ENCODE peak calls at places on chromosomes 3 and 15, in seven cellular contexts. K is HCT116, Y is A549, U is endothelial cell of umbilical vein, X is SK-N-SH, M is H1, O is GM12878. W is an unnamed sample.
A peak's percentile ranks its signal among the peaks of the same experiment; 100 is the strongest.

GRCh38 chr3:128548426-128549282 is 55.7 kb upstream of the GATA2 start:
- DNase-seq in X (no peak), O (no peak), M (no peak), K (no peak), Y (no peak), U (peak; percentile 73), W (no peak)

GRCh38 chr15:66290518-66290917 is 2.9 kb upstream of the DIS3L start:
- DNase-seq in K (no peak), M (no peak), O (no peak), Y (no peak), U (no peak), X (no peak), W (no peak)

GRCh38 chr3:170689218-170689874 is 103.5 kb upstream of the SLC7A14 start:
- DNase-seq in Y (peak; percentile 10), K (peak; percentile 16), X (peak; percentile 4), U (peak; percentile 62), M (peak; percentile 51), O (no peak), W (no peak)

GRCh38 chr3:58025824-58026579 is 17.8 kb downstream of the FLNB start:
- DNase-seq in O (no peak), M (no peak), X (peak; percentile 49), U (peak; percentile 79), K (no peak), Y (no peak), W (no peak)

GRCh38 chr3:15708882-15709677 is 88.7 kb downstream of the ANKRD28 start:
- DNase-seq in O (no peak), Y (no peak), X (no peak), M (no peak), U (peak; percentile 39), K (no peak), W (peak; percentile 70)

GRCh38 chr15:63583027-63583426 is 14.2 kb upstream of the FBXL22 start:
- DNase-seq in O (no peak), U (no peak), X (no peak), M (no peak), K (no peak), Y (no peak), W (no peak)

GRCh38 chr3:55405436-55405835 is 81.7 kb downstream of the WNT5A start:
- DNase-seq in O (no peak), Y (no peak), M (peak; percentile 85), K (no peak), U (no peak), X (peak; percentile 2), W (peak; percentile 25)

GRCh38 chr3:143121240-143122088 is 1.9 kb downstream of the CHST2 start:
- DNase-seq in M (peak; percentile 82), U (peak; percentile 53), X (peak; percentile 60), Y (peak; percentile 9), O (no peak), K (no peak), W (peak; percentile 85)

GRCh38 chr3:86991840-86992430 is 986 bp upstream of the VGLL3 start:
- DNase-seq in Y (no peak), K (no peak), X (no peak), U (no peak), O (no peak), M (no peak), W (no peak)

GRCh38 chr3:176521531-176522175 is 675.6 kb downstream of the TBL1XR1 start:
- DNase-seq in M (no peak), O (no peak), U (peak; percentile 4), Y (no peak), X (no peak), K (no peak), W (no peak)

GRCh38 chr3:8490079-8490552 is 11.5 kb upstream of the LMCD1 start:
- DNase-seq in Y (peak; percentile 38), O (no peak), M (no peak), U (no peak), X (no peak), K (no peak), W (no peak)

GRCh38 chr15:70200003-70200410 is 102.3 kb upstream of the TLE3 start:
- DNase-seq in X (no peak), U (no peak), Y (no peak), K (no peak), O (no peak), M (no peak), W (no peak)

GRCh38 chr3:84830476-84830875 is 128.3 kb upstream of the CADM2 start:
- DNase-seq in K (no peak), X (no peak), O (no peak), U (no peak), M (no peak), Y (no peak), W (no peak)

GRCh38 chr15:67717776-67718175 is 107.5 kb upstream of the SKOR1 start:
- DNase-seq in Y (no peak), X (no peak), M (no peak), U (no peak), K (no peak), O (no peak), W (no peak)

GRCh38 chr3:186413615-186414415 is 51.8 kb upstream of the DGKG start:
- DNase-seq in Y (no peak), K (no peak), X (peak; percentile 30), M (peak; percentile 62), O (peak; percentile 17), U (no peak), W (peak; percentile 56)

GRCh38 chr3:38730281-38730680 is 80.8 kb upstream of the SCN5A start:
- DNase-seq in X (no peak), U (peak; percentile 63), Y (no peak), M (no peak), K (no peak), O (no peak), W (no peak)

GRCh38 chr3:146280859-146281258 is 30.0 kb upstream of the PLSCR4 start:
- DNase-seq in X (no peak), U (no peak), K (no peak), O (no peak), Y (no peak), M (no peak), W (no peak)

GRCh38 chr3:131619821-131620220 is 117.0 kb upstream of the MRPL3 start:
- DNase-seq in O (no peak), M (no peak), X (no peak), Y (no peak), K (no peak), U (no peak), W (no peak)

GRCh38 chr15:75790631-75791336 is 52.5 kb upstream of the UBE2Q2 start:
- DNase-seq in X (no peak), M (no peak), O (no peak), Y (no peak), U (no peak), K (no peak), W (no peak)

GRCh38 chr15:74172751-74173544 is 562 bp upstream of the ISLR start:
- DNase-seq in K (no peak), X (peak; percentile 61), M (no peak), U (no peak), O (no peak), Y (no peak), W (no peak)

GRCh38 chr3:179027326-179027900 is 44.2 kb downstream of the ZMAT3 start:
- DNase-seq in Y (no peak), O (no peak), K (no peak), M (no peak), X (no peak), U (no peak), W (no peak)

GRCh38 chr3:190883973-190884832 is 21.7 kb upstream of the GMNC start:
- DNase-seq in Y (no peak), U (peak; percentile 64), X (peak; percentile 36), K (peak; percentile 54), M (peak; percentile 51), O (no peak), W (peak; percentile 59)

GRCh38 chr15:88484781-88485246 is 17.3 kb downstream of the MRPS11 start:
- DNase-seq in U (no peak), K (no peak), X (no peak), O (no peak), M (no peak), Y (no peak), W (peak; percentile 80)

GRCh38 chr15:85865070-85865684 is 70.5 kb upstream of the KLHL25 start:
- DNase-seq in O (no peak), Y (peak; percentile 80), X (peak; percentile 71), U (peak; percentile 38), K (peak; percentile 19), M (peak; percentile 66), W (peak; percentile 56)

GRCh38 chr3:50028336-50028735 is 60.4 kb upstream of the RBM5 start:
- DNase-seq in U (peak; percentile 58), O (no peak), X (no peak), Y (no peak), M (no peak), K (no peak), W (no peak)

DNA sequence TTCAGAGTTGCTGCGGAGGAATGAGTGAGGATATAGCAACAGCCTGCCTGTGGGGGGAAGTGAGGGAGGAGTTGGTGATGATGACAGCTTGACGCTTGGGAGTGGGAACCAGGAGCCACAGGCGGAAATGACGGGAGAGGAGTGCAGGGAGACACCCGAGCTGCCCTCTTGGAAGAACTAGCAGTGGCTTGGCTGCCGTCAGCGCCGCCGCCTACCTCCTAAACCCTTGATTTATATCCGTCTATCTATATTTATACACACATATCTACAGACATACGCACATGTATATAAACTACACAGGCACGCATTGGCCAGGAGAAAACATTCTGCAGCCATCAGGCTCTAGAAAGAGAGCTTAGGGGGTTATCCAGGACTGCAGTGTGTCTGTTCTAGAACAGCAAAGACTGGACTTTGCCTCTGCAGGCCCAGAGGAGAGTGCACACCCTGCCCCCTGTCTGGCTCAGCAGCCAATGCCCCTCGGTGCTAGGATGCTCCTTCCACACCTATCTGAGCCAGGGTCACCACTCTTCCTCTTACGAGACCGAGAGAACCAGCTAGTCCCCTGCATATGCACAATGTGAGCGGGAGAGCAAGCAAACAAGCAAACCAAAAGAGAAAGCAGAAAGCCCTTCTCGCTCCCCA is 45.3 kb upstream of the MAGEF1 start:
- DNase-seq in O (no peak), U (peak; percentile 26), K (no peak), M (no peak), X (no peak), Y (no peak), W (no peak)
- H3K4me3 ChIP-seq in O (no peak overlapping the region), U (no peak overlapping the region), K (no peak overlapping the region), M (no peak overlapping the region), X (no peak overlapping the region), Y (no peak overlapping the region), W (no peak overlapping the region)

GRCh38 chr3:37329465-37329864 is 155.1 kb upstream of the LRRFIP2 start:
- DNase-seq in M (no peak), O (no peak), K (no peak), X (peak; percentile 1), U (no peak), Y (no peak), W (no peak)
- TF ChIP-seq MAX in M (no peak), O (no peak), K (no peak), X (no peak), U (no peak), Y (no peak), W (no peak)

GRCh38 chr3:44418549-44418948 is 58.9 kb downstream of the ZNF445 start:
- DNase-seq in K (peak; percentile 4), M (peak; percentile 79), U (no peak), O (no peak), Y (no peak), X (no peak), W (no peak)
- TF ChIP-seq CTCF in K (no peak), M (peak; percentile 62), U (peak; percentile 27), O (peak; percentile 41), Y (no peak), X (peak; percentile 41), W (peak; percentile 31)

GRCh38 chr3:138399766-138400165 is 34.6 kb upstream of the ESYT3 start:
- DNase-seq in X (no peak), Y (no peak), U (no peak), M (no peak), O (no peak), K (no peak), W (no peak)
- H3K4me3 ChIP-seq in X (no peak overlapping the region), Y (no peak overlapping the region), U (no peak overlapping the region), M (no peak overlapping the region), O (no peak overlapping the region), K (no peak overlapping the region), W (no peak overlapping the region)

GRCh38 chr3:115165266-115165665 is 18.2 kb upstream of the ZBTB20 start:
- DNase-seq in M (no peak), U (no peak), O (no peak), X (no peak), K (no peak), Y (no peak), W (no peak)
- TF ChIP-seq MAX in M (no peak), U (no peak), O (no peak), X (no peak), K (no peak), Y (no peak), W (no peak)

W was measured in NB4.